ENCODE peak calls at places on chromosomes 7 and 10, in seven cellular contexts. One of them, this sample, is unnamed.
A peak's percentile ranks its signal among the peaks of the same experiment; 100 is the strongest.

GRCh38 chr7:156752371-156753297 is 112.1 kb downstream of the RNF32 start:
- DNase-seq in SW480: no peak
- DNase-seq in T follicular helper cell: no peak
- DNase-seq in MCF 10A: no peak
- DNase-seq in HCT116: no peak
- DNase-seq in AML-193: no peak
- DNase-seq in posterior cingulate gyrus: no peak
- DNase-seq in this sample: no peak

GRCh38 chr10:88831709-88832108 is 19.9 kb downstream of the ANKRD22 start:
- DNase-seq in posterior cingulate gyrus: no peak
- DNase-seq in AML-193: no peak
- DNase-seq in HCT116: no peak
- DNase-seq in MCF 10A: no peak
- DNase-seq in T follicular helper cell: peak; percentile 28
- DNase-seq in SW480: peak; percentile 2
- DNase-seq in this sample: no peak

GRCh38 chr7:77453531-77453930 is 37.4 kb upstream of the GSAP start:
- DNase-seq in AML-193: peak; percentile 42
- DNase-seq in SW480: no peak
- DNase-seq in T follicular helper cell: no peak
- DNase-seq in HCT116: no peak
- DNase-seq in posterior cingulate gyrus: no peak
- DNase-seq in MCF 10A: peak; percentile 64
- DNase-seq in this sample: no peak

GRCh38 chr7:120554960-120555571 is 282.1 kb downstream of the KCND2 start:
- DNase-seq in AML-193: peak; percentile 29
- DNase-seq in HCT116: peak; percentile 47
- DNase-seq in posterior cingulate gyrus: no peak
- DNase-seq in MCF 10A: peak; percentile 60
- DNase-seq in SW480: peak; percentile 49
- DNase-seq in T follicular helper cell: no peak
- DNase-seq in this sample: no peak

GRCh38 chr10:119497243-119497642 is 45.3 kb downstream of the RGS10 start:
- DNase-seq in T follicular helper cell: no peak
- DNase-seq in HCT116: no peak
- DNase-seq in posterior cingulate gyrus: no peak
- DNase-seq in AML-193: no peak
- DNase-seq in MCF 10A: no peak
- DNase-seq in SW480: no peak
- DNase-seq in this sample: no peak

GRCh38 chr10:52653510-52653909 is 119.1 kb downstream of the MBL2 start:
- DNase-seq in T follicular helper cell: no peak
- DNase-seq in AML-193: no peak
- DNase-seq in SW480: no peak
- DNase-seq in HCT116: no peak
- DNase-seq in MCF 10A: no peak
- DNase-seq in posterior cingulate gyrus: no peak
- DNase-seq in this sample: no peak

GRCh38 chr7:132635127-132635526 is 58.9 kb upstream of the PLXNA4 start:
- DNase-seq in SW480: no peak
- DNase-seq in T follicular helper cell: no peak
- DNase-seq in AML-193: no peak
- DNase-seq in HCT116: no peak
- DNase-seq in MCF 10A: no peak
- DNase-seq in posterior cingulate gyrus: no peak
- DNase-seq in this sample: no peak

GRCh38 chr7:129918922-129919321 is 33.8 kb downstream of the UBE2H start:
- DNase-seq in MCF 10A: no peak
- DNase-seq in posterior cingulate gyrus: no peak
- DNase-seq in T follicular helper cell: no peak
- DNase-seq in HCT116: no peak
- DNase-seq in AML-193: no peak
- DNase-seq in SW480: no peak
- DNase-seq in this sample: no peak

GRCh38 chr7:94933256-94933990 is 26.0 kb downstream of the PPP1R9A start:
- DNase-seq in posterior cingulate gyrus: no peak
- DNase-seq in HCT116: no peak
- DNase-seq in MCF 10A: no peak
- DNase-seq in T follicular helper cell: no peak
- DNase-seq in SW480: no peak
- DNase-seq in AML-193: no peak
- DNase-seq in this sample: no peak

GRCh38 chr7:106773228-106773627 is 91.9 kb upstream of the PIK3CG start:
- DNase-seq in SW480: peak; percentile 29
- DNase-seq in T follicular helper cell: no peak
- DNase-seq in AML-193: no peak
- DNase-seq in MCF 10A: no peak
- DNase-seq in HCT116: peak; percentile 21
- DNase-seq in posterior cingulate gyrus: no peak
- DNase-seq in this sample: no peak

GRCh38 chr10:20156511-20156910 is 340.3 kb downstream of the PLXDC2 start:
- DNase-seq in SW480: no peak
- DNase-seq in T follicular helper cell: no peak
- DNase-seq in MCF 10A: no peak
- DNase-seq in AML-193: no peak
- DNase-seq in HCT116: no peak
- DNase-seq in posterior cingulate gyrus: no peak
- DNase-seq in this sample: no peak

GRCh38 chr10:132858121-132859081 is 72.5 kb upstream of the NKX6-2 start:
- DNase-seq in MCF 10A: no peak
- DNase-seq in T follicular helper cell: no peak
- DNase-seq in posterior cingulate gyrus: no peak
- DNase-seq in SW480: no peak
- DNase-seq in AML-193: no peak
- DNase-seq in HCT116: no peak
- DNase-seq in this sample: peak; percentile 21

GRCh38 chr10:86113501-86113900 is 253.1 kb downstream of the GRID1 start:
- DNase-seq in SW480: no peak
- DNase-seq in HCT116: no peak
- DNase-seq in MCF 10A: no peak
- DNase-seq in T follicular helper cell: no peak
- DNase-seq in posterior cingulate gyrus: no peak
- DNase-seq in AML-193: no peak
- DNase-seq in this sample: no peak

GRCh38 chr7:112322070-112322469 is 115.6 kb downstream of the ZNF277 start:
- DNase-seq in posterior cingulate gyrus: no peak
- DNase-seq in AML-193: no peak
- DNase-seq in SW480: no peak
- DNase-seq in MCF 10A: no peak
- DNase-seq in HCT116: no peak
- DNase-seq in T follicular helper cell: no peak
- DNase-seq in this sample: no peak

GRCh38 chr7:106737202-106737562 is 76.2 kb upstream of the CCDC71L start:
- DNase-seq in AML-193: peak; percentile 13
- DNase-seq in HCT116: no peak
- DNase-seq in T follicular helper cell: no peak
- DNase-seq in SW480: peak; percentile 45
- DNase-seq in posterior cingulate gyrus: no peak
- DNase-seq in MCF 10A: peak; percentile 49
- DNase-seq in this sample: no peak

GRCh38 chr10:86205761-86206145 is 160.8 kb downstream of the GRID1 start:
- DNase-seq in MCF 10A: no peak
- DNase-seq in T follicular helper cell: no peak
- DNase-seq in HCT116: no peak
- DNase-seq in AML-193: no peak
- DNase-seq in posterior cingulate gyrus: no peak
- DNase-seq in SW480: no peak
- DNase-seq in this sample: peak; percentile 2

GRCh38 chr7:119783799-119784198 is 489.2 kb upstream of the KCND2 start:
- DNase-seq in SW480: no peak
- DNase-seq in AML-193: no peak
- DNase-seq in T follicular helper cell: no peak
- DNase-seq in HCT116: no peak
- DNase-seq in MCF 10A: peak; percentile 25
- DNase-seq in posterior cingulate gyrus: no peak
- DNase-seq in this sample: no peak

GRCh38 chr7:156128496-156128895 is 316.2 kb upstream of the SHH start:
- DNase-seq in AML-193: no peak
- DNase-seq in SW480: no peak
- DNase-seq in T follicular helper cell: no peak
- DNase-seq in MCF 10A: no peak
- DNase-seq in posterior cingulate gyrus: no peak
- DNase-seq in HCT116: no peak
- DNase-seq in this sample: no peak

GRCh38 chr7:44184221-44184873 is 4.9 kb downstream of the GCK start:
- DNase-seq in SW480: peak; percentile 89
- DNase-seq in MCF 10A: peak; percentile 97
- DNase-seq in T follicular helper cell: no peak
- DNase-seq in HCT116: peak; percentile 78
- DNase-seq in posterior cingulate gyrus: no peak
- DNase-seq in AML-193: no peak
- DNase-seq in this sample: no peak

GRCh38 chr7:50562126-50562525 is 3.1 kb downstream of the DDC start:
- DNase-seq in T follicular helper cell: no peak
- DNase-seq in posterior cingulate gyrus: no peak
- DNase-seq in SW480: no peak
- DNase-seq in AML-193: no peak
- DNase-seq in MCF 10A: no peak
- DNase-seq in HCT116: no peak
- DNase-seq in this sample: no peak

GRCh38 chr7:30994206-30995100 is 30.7 kb downstream of the GHRHR start:
- DNase-seq in T follicular helper cell: no peak
- DNase-seq in SW480: no peak
- DNase-seq in HCT116: no peak
- DNase-seq in MCF 10A: no peak
- DNase-seq in posterior cingulate gyrus: no peak
- DNase-seq in AML-193: no peak
- DNase-seq in this sample: no peak

GRCh38 chr10:8296090-8296741 is 241.7 kb downstream of the GATA3 start:
- DNase-seq in MCF 10A: no peak
- DNase-seq in HCT116: no peak
- DNase-seq in T follicular helper cell: no peak
- DNase-seq in SW480: no peak
- DNase-seq in AML-193: no peak
- DNase-seq in posterior cingulate gyrus: no peak
- DNase-seq in this sample: no peak

GRCh38 chr7:15305002-15305600 is 256.7 kb downstream of the AGMO start:
- DNase-seq in SW480: peak; percentile 60
- DNase-seq in HCT116: peak; percentile 33
- DNase-seq in MCF 10A: peak; percentile 71
- DNase-seq in posterior cingulate gyrus: no peak
- DNase-seq in AML-193: peak; percentile 38
- DNase-seq in T follicular helper cell: no peak
- DNase-seq in this sample: no peak

GRCh38 chr10:91201213-91201996 is 19.1 kb upstream of the PCGF5 start:
- DNase-seq in MCF 10A: no peak
- DNase-seq in AML-193: no peak
- DNase-seq in posterior cingulate gyrus: no peak
- DNase-seq in T follicular helper cell: no peak
- DNase-seq in HCT116: no peak
- DNase-seq in SW480: no peak
- DNase-seq in this sample: peak; percentile 39

GRCh38 chr7:74297516-74298233 is 8.5 kb downstream of the CLIP2 start:
- DNase-seq in T follicular helper cell: no peak
- DNase-seq in SW480: no peak
- DNase-seq in MCF 10A: no peak
- DNase-seq in posterior cingulate gyrus: no peak
- DNase-seq in HCT116: no peak
- DNase-seq in AML-193: no peak
- DNase-seq in this sample: no peak

GRCh38 chr7:151310578-151310977 is 31.0 kb upstream of the NUB1 start:
- DNase-seq in posterior cingulate gyrus: no peak
- DNase-seq in MCF 10A: peak; percentile 10
- DNase-seq in AML-193: peak; percentile 24
- DNase-seq in HCT116: no peak
- DNase-seq in SW480: peak; percentile 64
- DNase-seq in T follicular helper cell: no peak
- DNase-seq in this sample: no peak

GRCh38 chr7:12403287-12404181 is at the start of gene VWDE:
- DNase-seq in MCF 10A: peak; percentile 49
- DNase-seq in AML-193: no peak
- DNase-seq in T follicular helper cell: peak; percentile 49
- DNase-seq in SW480: peak; percentile 96
- DNase-seq in posterior cingulate gyrus: peak; percentile 37
- DNase-seq in HCT116: peak; percentile 80
- DNase-seq in this sample: peak; percentile 76

GRCh38 chr10:128927821-128928220 is 539.2 kb upstream of the MGMT start:
- DNase-seq in MCF 10A: no peak
- DNase-seq in T follicular helper cell: no peak
- DNase-seq in AML-193: no peak
- DNase-seq in HCT116: no peak
- DNase-seq in posterior cingulate gyrus: no peak
- DNase-seq in SW480: no peak
- DNase-seq in this sample: no peak

GRCh38 chr10:43869669-43870322 is 221.1 kb upstream of the ZNF32 start:
- DNase-seq in posterior cingulate gyrus: no peak
- DNase-seq in MCF 10A: no peak
- DNase-seq in SW480: no peak
- DNase-seq in T follicular helper cell: no peak
- DNase-seq in AML-193: no peak
- DNase-seq in HCT116: no peak
- DNase-seq in this sample: no peak

GRCh38 chr7:95365151-95365550 is 31.0 kb downstream of the PON3 start:
- DNase-seq in MCF 10A: peak; percentile 51
- DNase-seq in HCT116: no peak
- DNase-seq in T follicular helper cell: no peak
- DNase-seq in SW480: no peak
- DNase-seq in AML-193: no peak
- DNase-seq in posterior cingulate gyrus: no peak
- DNase-seq in this sample: no peak

GRCh38 chr7:2175514-2175913 is 57.2 kb downstream of the MAD1L1 start:
- DNase-seq in AML-193: no peak
- DNase-seq in posterior cingulate gyrus: no peak
- DNase-seq in MCF 10A: peak; percentile 95
- DNase-seq in HCT116: no peak
- DNase-seq in T follicular helper cell: no peak
- DNase-seq in SW480: peak; percentile 87
- DNase-seq in this sample: no peak

GRCh38 chr10:44926771-44927751 is 15.9 kb downstream of the TMEM72 start:
- DNase-seq in SW480: no peak
- DNase-seq in AML-193: peak; percentile 51
- DNase-seq in T follicular helper cell: no peak
- DNase-seq in HCT116: no peak
- DNase-seq in posterior cingulate gyrus: no peak
- DNase-seq in MCF 10A: peak; percentile 54
- DNase-seq in this sample: no peak

GRCh38 chr10:111126981-111127848 is 50.4 kb downstream of the ADRA2A start:
- DNase-seq in posterior cingulate gyrus: no peak
- DNase-seq in HCT116: no peak
- DNase-seq in MCF 10A: no peak
- DNase-seq in AML-193: no peak
- DNase-seq in SW480: peak; percentile 9
- DNase-seq in T follicular helper cell: no peak
- DNase-seq in this sample: no peak